ENCODE peak calls at places on chromosome 14, in five cellular contexts. One of them, this sample, is unnamed.
A peak's percentile ranks its signal among the peaks of the same experiment; 100 is the strongest.

GRCh38 chr14:28599191-28599590 is 167.4 kb upstream of the FOXG1 start:
- DNase-seq in HepG2: no peak
- DNase-seq in GM12878: no peak
- DNase-seq in K562: no peak
- DNase-seq in IMR-90: no peak
- DNase-seq in this sample: no peak

GRCh38 chr14:38079268-38079667 is 128.4 kb upstream of the SSTR1 start:
- DNase-seq in K562: no peak
- DNase-seq in GM12878: peak; percentile 4
- DNase-seq in IMR-90: peak; percentile 43
- DNase-seq in HepG2: no peak
- DNase-seq in this sample: peak; percentile 6

GRCh38 chr14:20143911-20144310 is 5.3 kb downstream of the OR4N5 start:
- DNase-seq in IMR-90: no peak
- DNase-seq in HepG2: peak; percentile 21
- DNase-seq in K562: no peak
- DNase-seq in GM12878: no peak
- DNase-seq in this sample: peak; percentile 23

GRCh38 chr14:50846171-50846880 is 15.4 kb upstream of the NIN start:
- DNase-seq in GM12878: no peak
- DNase-seq in K562: no peak
- DNase-seq in HepG2: no peak
- DNase-seq in IMR-90: peak; percentile 92
- DNase-seq in this sample: no peak

GRCh38 chr14:71597955-71598659 is 334.1 kb upstream of the RGS6 start:
- DNase-seq in IMR-90: no peak
- DNase-seq in HepG2: no peak
- DNase-seq in GM12878: no peak
- DNase-seq in K562: no peak
- DNase-seq in this sample: no peak

GRCh38 chr14:39265741-39266588 is 32.2 kb downstream of the MIA2 start:
- DNase-seq in IMR-90: peak; percentile 26
- DNase-seq in K562: no peak
- DNase-seq in HepG2: no peak
- DNase-seq in GM12878: no peak
- DNase-seq in this sample: no peak

GRCh38 chr14:24634158-24634557 is at the start of gene GZMB:
- DNase-seq in GM12878: no peak
- DNase-seq in HepG2: no peak
- DNase-seq in IMR-90: peak; percentile 14
- DNase-seq in K562: no peak
- DNase-seq in this sample: no peak

GRCh38 chr14:60508707-60509437 is at the start of gene SIX6:
- DNase-seq in K562: no peak
- DNase-seq in IMR-90: peak; percentile 24
- DNase-seq in HepG2: no peak
- DNase-seq in GM12878: no peak
- DNase-seq in this sample: no peak

GRCh38 chr14:59698793-59699192 is 122.2 kb upstream of the CCDC175 start:
- DNase-seq in IMR-90: no peak
- DNase-seq in HepG2: no peak
- DNase-seq in GM12878: no peak
- DNase-seq in K562: no peak
- DNase-seq in this sample: no peak

GRCh38 chr14:60349663-60350365 is 100.8 kb downstream of the PPM1A start:
- DNase-seq in GM12878: no peak
- DNase-seq in HepG2: peak; percentile 21
- DNase-seq in IMR-90: peak; percentile 56
- DNase-seq in K562: peak; percentile 34
- DNase-seq in this sample: peak; percentile 56

GRCh38 chr14:33967138-33967537 is 16.3 kb upstream of the EGLN3 start:
- DNase-seq in IMR-90: no peak
- DNase-seq in GM12878: no peak
- DNase-seq in HepG2: no peak
- DNase-seq in K562: no peak
- DNase-seq in this sample: no peak

DNA sequence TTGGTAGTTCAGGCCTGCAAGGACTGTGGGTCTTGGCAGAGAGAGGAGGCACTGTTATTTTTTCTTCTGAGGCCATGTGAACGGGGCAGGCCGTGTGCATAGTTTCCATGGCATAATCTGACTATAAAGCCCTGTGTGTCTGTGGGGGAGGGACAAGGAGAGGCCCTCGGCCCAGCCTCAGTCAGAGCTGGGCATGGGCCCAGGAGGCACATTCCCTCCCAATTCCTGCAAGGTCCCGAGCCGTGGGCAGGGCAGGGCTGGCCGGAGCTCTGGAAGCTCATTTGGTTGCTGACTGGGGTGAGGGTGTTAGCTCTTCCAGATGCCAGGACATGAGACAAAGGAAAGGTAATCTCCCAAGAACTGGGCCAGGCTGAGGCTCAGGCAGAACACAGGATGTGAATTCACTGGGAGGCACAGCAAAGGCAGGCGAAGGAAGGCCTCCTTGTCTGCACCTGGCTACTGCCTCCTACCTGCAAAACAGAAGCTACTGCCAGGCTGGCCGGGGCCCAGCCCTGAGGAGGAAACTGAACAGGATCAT is 22.0 kb upstream of the PLEKHG3 start:
- DNase-seq in IMR-90: peak; percentile 38
- DNase-seq in HepG2: no peak
- DNase-seq in GM12878: no peak
- DNase-seq in K562: no peak
- DNase-seq in this sample: no peak
- H3K27ac ChIP-seq in IMR-90: no peak overlapping the region
- H3K27ac ChIP-seq in HepG2: no peak overlapping the region
- H3K27ac ChIP-seq in GM12878: no peak overlapping the region
- H3K27ac ChIP-seq in K562: no peak overlapping the region
- H3K27ac ChIP-seq in this sample: peak overlapping the region; percentile 64

DNA sequence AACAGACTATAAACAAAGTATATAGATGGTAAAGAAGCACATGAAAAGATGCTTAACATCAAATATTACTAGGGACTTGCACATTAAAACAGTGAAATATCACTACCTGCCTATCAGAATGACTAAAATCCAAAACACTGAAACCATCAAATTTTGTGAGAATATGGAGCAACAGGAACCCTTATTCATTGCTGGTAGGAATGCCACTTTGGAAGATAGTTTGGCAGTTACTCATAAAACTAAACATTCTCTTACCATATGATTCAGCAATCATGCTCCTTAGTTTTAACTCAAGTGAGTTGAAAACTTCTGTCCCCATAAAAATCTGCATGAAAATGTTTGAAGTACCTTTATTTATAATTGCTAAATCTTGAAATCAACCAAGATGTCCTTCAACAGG is 297.6 kb downstream of the DAD1 start:
- DNase-seq in GM12878: no peak
- DNase-seq in K562: no peak
- DNase-seq in HepG2: no peak
- DNase-seq in IMR-90: peak; percentile 66
- DNase-seq in this sample: no peak
- TF ChIP-seq BHLHE40 in GM12878: no peak
- TF ChIP-seq BHLHE40 in K562: no peak
- TF ChIP-seq BHLHE40 in HepG2: no peak
- TF ChIP-seq BHLHE40 in IMR-90: no peak
- TF ChIP-seq BHLHE40 in this sample: no peak

DNA sequence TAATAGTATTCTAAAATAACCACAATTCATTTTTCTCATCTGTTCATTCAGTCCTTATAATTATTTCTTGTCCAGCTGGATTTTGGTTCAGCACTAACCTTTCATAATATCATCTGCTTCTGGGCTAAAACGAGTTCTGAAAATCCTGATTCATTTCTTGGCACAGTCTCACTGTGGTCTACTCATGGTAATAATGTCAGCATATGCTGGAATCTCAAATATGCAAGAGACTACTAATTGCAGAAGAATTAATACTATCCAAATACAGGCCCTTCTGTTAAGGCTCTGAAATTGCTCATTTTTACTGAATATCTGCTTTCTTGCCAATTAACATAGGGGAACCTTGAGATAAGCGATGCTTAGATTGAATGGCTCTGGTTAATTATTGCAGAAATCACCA is 597.1 kb downstream of the RPL10L start:
- DNase-seq in K562: no peak
- DNase-seq in GM12878: no peak
- DNase-seq in IMR-90: peak; percentile 79
- DNase-seq in HepG2: no peak
- DNase-seq in this sample: no peak
- TF ChIP-seq USF2 in K562: no peak
- TF ChIP-seq USF2 in GM12878: no peak
- TF ChIP-seq USF2 in IMR-90: no peak
- TF ChIP-seq USF2 in HepG2: no peak
- TF ChIP-seq USF2 in this sample: no peak

GRCh38 chr14:68685419-68686211 is 107.3 kb downstream of the ZFP36L1 start:
- DNase-seq in K562: no peak
- DNase-seq in IMR-90: peak; percentile 84
- DNase-seq in HepG2: peak; percentile 60
- DNase-seq in GM12878: peak; percentile 89
- DNase-seq in this sample: no peak

GRCh38 chr14:68681256-68681655 is 111.6 kb downstream of the ZFP36L1 start:
- DNase-seq in HepG2: no peak
- DNase-seq in K562: no peak
- DNase-seq in IMR-90: no peak
- DNase-seq in GM12878: no peak
- DNase-seq in this sample: no peak

GRCh38 chr14:68684466-68685418 is 108.1 kb downstream of the ZFP36L1 start:
- DNase-seq in IMR-90: no peak
- DNase-seq in K562: no peak
- DNase-seq in HepG2: no peak
- DNase-seq in GM12878: no peak
- DNase-seq in this sample: no peak

GRCh38 chr14:68682166-68683103 is 110.4 kb downstream of the ZFP36L1 start:
- DNase-seq in K562: peak; percentile 25
- DNase-seq in HepG2: peak; percentile 39
- DNase-seq in IMR-90: peak; percentile 95
- DNase-seq in GM12878: peak; percentile 48
- DNase-seq in this sample: peak; percentile 78

DNA sequence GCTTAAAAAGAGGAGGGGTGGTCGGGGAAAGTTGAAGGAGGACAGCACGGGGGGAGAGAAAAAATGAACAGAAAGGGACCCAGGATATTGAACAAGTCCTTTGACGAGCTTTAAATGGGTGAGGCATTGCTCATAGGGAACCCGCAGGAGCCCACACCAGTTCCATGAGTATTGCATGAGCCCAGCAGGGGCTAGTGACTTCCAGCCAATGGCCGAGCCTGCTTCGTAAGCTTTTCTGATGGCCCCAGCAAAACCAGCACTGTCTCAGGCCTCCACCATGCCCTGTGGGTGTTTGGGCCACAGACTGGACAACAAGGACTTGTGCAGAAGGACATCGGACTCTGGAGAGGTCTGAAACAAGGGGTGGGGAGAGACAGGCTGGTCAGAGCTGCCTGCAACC is 109.5 kb downstream of the ZFP36L1 start:
- DNase-seq in HepG2: no peak
- DNase-seq in GM12878: no peak
- DNase-seq in K562: no peak
- DNase-seq in IMR-90: peak; percentile 24
- DNase-seq in this sample: no peak
- H3K27ac ChIP-seq in HepG2: no peak overlapping the region
- H3K27ac ChIP-seq in GM12878: peak overlapping the region; percentile 49
- H3K27ac ChIP-seq in K562: peak overlapping the region; percentile 44
- H3K27ac ChIP-seq in IMR-90: peak overlapping the region; percentile 66
- H3K27ac ChIP-seq in this sample: peak overlapping the region; percentile 94

GRCh38 chr14:58082491-58083098 is 69.4 kb downstream of the ARMH4 start:
- DNase-seq in IMR-90: peak; percentile 89
- DNase-seq in GM12878: no peak
- DNase-seq in K562: peak; percentile 18
- DNase-seq in HepG2: no peak
- DNase-seq in this sample: peak; percentile 73
- TF ChIP-seq BHLHE40 in IMR-90: no peak
- TF ChIP-seq BHLHE40 in GM12878: no peak
- TF ChIP-seq BHLHE40 in K562: no peak
- TF ChIP-seq BHLHE40 in HepG2: no peak
- TF ChIP-seq BHLHE40 in this sample: no peak

DNA sequence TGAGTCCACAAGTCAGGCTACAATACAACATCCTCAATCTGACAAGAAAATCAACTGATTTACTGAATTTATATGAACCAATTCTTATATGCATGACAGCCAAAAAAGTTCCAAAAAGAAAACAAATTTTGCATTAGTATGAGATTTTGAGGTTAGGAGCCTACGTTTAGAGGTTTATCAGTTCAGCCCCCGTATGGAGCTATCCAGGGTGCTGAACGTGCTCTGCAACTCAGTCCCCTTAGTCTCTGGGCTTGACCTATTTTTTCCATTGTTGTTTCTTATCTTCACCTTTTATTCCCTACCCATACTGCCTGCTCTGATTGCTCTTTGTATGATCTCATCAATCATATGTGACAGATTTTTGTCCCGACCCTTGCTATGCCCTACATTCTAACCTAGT is 693.0 kb downstream of the NRXN3 start:
- DNase-seq in K562: peak; percentile 16
- DNase-seq in GM12878: no peak
- DNase-seq in IMR-90: peak; percentile 43
- DNase-seq in HepG2: peak; percentile 4
- DNase-seq in this sample: no peak
- TF ChIP-seq USF2 in K562: no peak
- TF ChIP-seq USF2 in GM12878: no peak
- TF ChIP-seq USF2 in IMR-90: no peak
- TF ChIP-seq USF2 in HepG2: no peak
- TF ChIP-seq USF2 in this sample: no peak

GRCh38 chr14:46574976-46575375 is 76.6 kb downstream of the RPL10L start:
- DNase-seq in K562: no peak
- DNase-seq in GM12878: no peak
- DNase-seq in HepG2: no peak
- DNase-seq in IMR-90: no peak
- DNase-seq in this sample: no peak
- H3K27ac ChIP-seq in K562: no peak overlapping the region
- H3K27ac ChIP-seq in GM12878: no peak overlapping the region
- H3K27ac ChIP-seq in HepG2: no peak overlapping the region
- H3K27ac ChIP-seq in IMR-90: no peak overlapping the region
- H3K27ac ChIP-seq in this sample: no peak overlapping the region

GRCh38 chr14:68144051-68144681 is 324.6 kb downstream of the RAD51B start:
- DNase-seq in GM12878: no peak
- DNase-seq in IMR-90: peak; percentile 11
- DNase-seq in HepG2: peak; percentile 44
- DNase-seq in K562: no peak
- DNase-seq in this sample: peak; percentile 46

GRCh38 chr14:68145539-68145938 is 326.0 kb downstream of the RAD51B start:
- DNase-seq in GM12878: no peak
- DNase-seq in K562: no peak
- DNase-seq in IMR-90: peak; percentile 55
- DNase-seq in HepG2: no peak
- DNase-seq in this sample: no peak

GRCh38 chr14:68145036-68145435 is 325.5 kb downstream of the RAD51B start:
- DNase-seq in IMR-90: no peak
- DNase-seq in GM12878: no peak
- DNase-seq in HepG2: no peak
- DNase-seq in K562: no peak
- DNase-seq in this sample: no peak

GRCh38 chr14:68141531-68142088 is 322.0 kb downstream of the RAD51B start:
- DNase-seq in IMR-90: peak; percentile 68
- DNase-seq in GM12878: no peak
- DNase-seq in HepG2: no peak
- DNase-seq in K562: no peak
- DNase-seq in this sample: peak; percentile 89

GRCh38 chr14:68143341-68143807 is 323.8 kb downstream of the RAD51B start:
- DNase-seq in HepG2: no peak
- DNase-seq in K562: no peak
- DNase-seq in GM12878: no peak
- DNase-seq in IMR-90: peak; percentile 36
- DNase-seq in this sample: peak; percentile 72
- TF ChIP-seq BHLHE40 in HepG2: no peak
- TF ChIP-seq BHLHE40 in K562: no peak
- TF ChIP-seq BHLHE40 in GM12878: no peak
- TF ChIP-seq BHLHE40 in IMR-90: no peak
- TF ChIP-seq BHLHE40 in this sample: no peak

GRCh38 chr14:52458721-52459085 is 93.6 kb downstream of the TXNDC16 start:
- DNase-seq in HepG2: no peak
- DNase-seq in K562: no peak
- DNase-seq in IMR-90: peak; percentile 78
- DNase-seq in GM12878: no peak
- DNase-seq in this sample: no peak
- TF ChIP-seq USF2 in HepG2: no peak
- TF ChIP-seq USF2 in K562: no peak
- TF ChIP-seq USF2 in IMR-90: no peak
- TF ChIP-seq USF2 in GM12878: no peak
- TF ChIP-seq USF2 in this sample: no peak

This sample was measured in A549.